ENCODE peak calls at places on chromosomes 4 and X, in four cellular contexts. U, K, J and L are unnamed samples.

GRCh38 chr4:44447563-44448504 is 775 bp downstream of the KCTD8 start:
- DNase-seq in U (no peak), J (no peak), K (no peak), L (peak)

GRCh38 chr4:182413550-182413949 is 170.3 kb downstream of the TENM3 start:
- DNase-seq in U (no peak), J (no peak), K (no peak), L (no peak)

GRCh38 chr4:23717528-23718248 is 172.2 kb downstream of the PPARGC1A start:
- DNase-seq in J (no peak), U (peak), K (peak), L (no peak)

GRCh38 chr4:19944806-19945205 is 306.9 kb upstream of the SLIT2 start:
- DNase-seq in J (no peak), K (no peak), U (no peak), L (no peak)

GRCh38 chrX:25226151-25226550 is 210.4 kb upstream of the ARX start:
- DNase-seq in U (no peak), K (no peak), J (no peak), L (no peak)

GRCh38 chr4:128715616-128716015 is 93.9 kb upstream of the JADE1 start:
- DNase-seq in J (no peak), K (no peak), U (no peak), L (no peak)

GRCh38 chr4:478373-478772 is 20.6 kb downstream of the ZNF721 start:
- DNase-seq in J (no peak), K (no peak), U (no peak), L (no peak)

GRCh38 chrX:146264763-146265375 is 447.2 kb downstream of the SLITRK2 start:
- DNase-seq in K (no peak), J (no peak), U (no peak), L (no peak)

GRCh38 chr4:7872264-7872771 is 67.3 kb downstream of the AFAP1 start:
- DNase-seq in U (no peak), J (no peak), K (no peak), L (no peak)

GRCh38 chr4:93658443-93658842 is 170.1 kb upstream of the ATOH1 start:
- DNase-seq in J (no peak), U (no peak), K (no peak), L (no peak)

GRCh38 chr4:25874641-25875040 is 11.9 kb upstream of the SEL1L3 start:
- DNase-seq in U (no peak), J (no peak), K (no peak), L (no peak)

GRCh38 chr4:84530871-84531270 is 31.8 kb upstream of the NKX6-1 start:
- DNase-seq in J (no peak), U (no peak), K (no peak), L (no peak)

GRCh38 chr4:54315561-54315960 is 86.5 kb downstream of the PDGFRA start:
- DNase-seq in U (no peak), J (peak), K (no peak), L (no peak)

GRCh38 chr4:168803727-168804126 is 206.3 kb downstream of the CBR4 start:
- DNase-seq in U (no peak), K (no peak), J (no peak), L (no peak)

GRCh38 chrX:129480889-129481288 is 42.4 kb downstream of the SMARCA1 start:
- DNase-seq in U (no peak), K (no peak), J (no peak), L (no peak)

GRCh38 chr4:37138019-37138653 is 106.4 kb upstream of the NWD2 start:
- DNase-seq in K (no peak), J (no peak), U (no peak), L (no peak)

GRCh38 chr4:81486502-81486901 is 14.8 kb upstream of the RASGEF1B start:
- DNase-seq in K (no peak), J (no peak), U (no peak), L (no peak)

GRCh38 chr4:108172231-108172779 is 3.6 kb upstream of the LEF1 start:
- DNase-seq in J (no peak), K (no peak), U (no peak), L (peak)

GRCh38 chrX:95330292-95330691 is 1354.3 kb upstream of the DIAPH2 start:
- DNase-seq in U (no peak), J (no peak), K (no peak), L (no peak)

GRCh38 chrX:153827903-153828302 is 2.4 kb downstream of the PDZD4 start:
- DNase-seq in U (no peak), J (no peak), K (no peak), L (no peak)

GRCh38 chr4:89048906-89049601 is 7.9 kb downstream of the FAM13A start:
- DNase-seq in J (no peak), U (no peak), K (no peak), L (no peak)

GRCh38 chrX:16897445-16897844 is 27.3 kb upstream of the RBBP7 start:
- DNase-seq in K (no peak), J (no peak), U (no peak), L (no peak)

GRCh38 chrX:57156397-57157049 is 19.3 kb upstream of the SPIN2A start:
- DNase-seq in U (peak), J (no peak), K (peak), L (peak)

GRCh38 chr4:154961263-154961662 is 180.2 kb downstream of the RBM46 start:
- DNase-seq in K (no peak), J (peak), U (no peak), L (no peak)

GRCh38 chr4:93132631-93133030 is 695.9 kb upstream of the ATOH1 start:
- DNase-seq in J (no peak), U (no peak), K (no peak), L (no peak)

GRCh38 chrX:10769165-10769564 is 148.8 kb upstream of the MID1 start:
- DNase-seq in J (no peak), U (peak), K (no peak), L (no peak)

GRCh38 chr4:73308286-73308685 is 49.7 kb upstream of the ANKRD17 start:
- DNase-seq in J (no peak), K (peak), U (peak), L (no peak)

GRCh38 chr4:89137231-89137630 is 25.9 kb downstream of the TIGD2 start:
- DNase-seq in U (no peak), K (no peak), J (no peak), L (no peak)

GRCh38 chr4:112153222-112153791 is 8.1 kb downstream of the FAM241A start:
- DNase-seq in U (peak), K (no peak), J (no peak), L (no peak)

GRCh38 chr4:46844325-46844917 is 64.6 kb downstream of the COX7B2 start:
- DNase-seq in J (peak), U (peak), K (peak), L (peak)
- TF ChIP-seq CREM in J (no peak), U (no peak), K (no peak), L (no peak)

GRCh38 chr4:183686461-183686860 is 27.4 kb downstream of the TRAPPC11 start:
- DNase-seq in K (no peak), J (no peak), U (no peak), L (no peak)

GRCh38 chr4:183691006-183691405 is 31.9 kb downstream of the TRAPPC11 start:
- DNase-seq in K (no peak), J (no peak), U (no peak), L (no peak)

GRCh38 chr4:183688216-183688615 is 29.1 kb downstream of the TRAPPC11 start:
- DNase-seq in J (no peak), U (no peak), K (no peak), L (no peak)

DNA sequence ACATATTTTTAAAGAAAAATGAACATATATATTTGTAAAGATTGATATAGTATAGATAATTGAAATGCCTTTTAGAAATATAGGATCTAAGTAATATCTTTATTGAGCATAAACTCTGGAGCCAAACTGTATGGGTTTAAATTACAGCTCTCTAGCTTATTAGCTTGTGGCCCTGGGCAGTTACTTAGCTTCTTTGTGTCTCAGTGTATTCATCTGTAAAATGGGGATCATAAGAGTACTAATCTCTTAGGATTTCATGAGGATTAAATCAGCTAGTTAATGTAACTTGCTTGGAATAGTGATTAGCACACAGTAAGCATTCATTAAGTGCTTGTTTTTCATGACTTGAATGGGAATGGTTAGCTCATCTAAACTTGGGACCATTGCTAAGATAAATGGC is 32.8 kb downstream of the TRAPPC11 start:
- DNase-seq in U (no peak), J (no peak), K (no peak), L (no peak)
- TF ChIP-seq ATF3 in U (no peak), J (no peak), K (no peak), L (no peak)

DNA sequence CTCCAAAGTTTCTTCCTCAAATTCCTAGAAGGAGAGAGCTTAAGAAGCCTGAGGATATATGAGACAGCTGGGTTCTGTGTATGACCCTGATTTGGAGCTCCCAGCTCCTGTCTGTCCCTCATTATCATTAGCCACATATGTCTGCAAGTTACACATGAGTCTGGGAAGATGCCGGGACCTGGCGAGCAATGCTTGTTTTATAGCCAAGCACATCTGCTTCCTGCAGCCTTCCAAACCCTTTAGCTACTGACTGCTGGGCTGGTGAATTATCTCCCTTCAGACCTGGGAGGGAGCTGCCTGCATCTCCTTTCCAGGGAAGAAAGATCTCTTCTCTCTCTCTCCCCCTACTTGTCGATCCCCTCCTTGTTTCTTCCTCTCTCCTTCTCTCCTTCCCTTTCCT is 556.7 kb upstream of the BOD1L1 start:
- DNase-seq in K (no peak), J (no peak), U (no peak), L (no peak)
- TF ChIP-seq CREM in K (no peak), J (no peak), U (no peak), L (no peak)

GRCh38 chrX:48960291-48960690 is 2.9 kb upstream of the OTUD5 start:
- DNase-seq in J (no peak), U (no peak), K (no peak), L (no peak)

GRCh38 chrX:48957827-48958634 is 624 bp upstream of the OTUD5 start:
- DNase-seq in U (peak), J (peak), K (peak), L (peak)

GRCh38 chrX:48957477-48957826 is at the start of gene OTUD5:
- DNase-seq in J (no peak), K (peak), U (peak), L (no peak)

GRCh38 chrX:48956728-48957414 is 536 bp downstream of the OTUD5 start:
- DNase-seq in U (no peak), K (no peak), J (no peak), L (no peak)

DNA sequence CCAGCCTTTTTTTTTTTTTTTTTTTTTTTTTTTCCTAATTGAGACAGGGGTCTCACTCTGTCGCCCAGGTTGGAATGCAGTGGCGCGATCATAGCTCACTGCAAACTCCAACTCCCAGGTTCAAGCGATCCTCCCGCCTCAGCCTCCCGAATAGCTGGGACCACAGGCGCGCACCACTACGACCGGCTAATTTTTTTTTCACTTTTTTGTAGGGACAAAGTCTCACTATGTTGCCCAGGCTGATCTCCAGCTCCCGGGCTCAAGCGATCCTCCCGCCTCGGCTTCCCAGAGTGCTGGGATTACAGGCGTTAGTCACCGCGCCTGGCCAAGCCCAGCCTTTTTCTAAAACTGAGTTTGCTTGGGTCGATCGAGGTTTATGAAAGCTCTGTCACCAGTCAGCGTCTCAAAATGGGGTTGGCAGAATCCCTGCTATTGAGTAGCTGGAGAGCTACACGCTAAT is 1.3 kb upstream of the OTUD5 start:
- DNase-seq in J (no peak), K (peak), U (peak), L (no peak)
- TF ChIP-seq ATF3 in J (no peak), K (no peak), U (no peak), L (no peak)

GRCh38 chr4:183955666-183956065 is 50.6 kb downstream of the STOX2 start:
- DNase-seq in J (no peak), U (no peak), K (no peak), L (no peak)
- TF ChIP-seq CREM in J (no peak), U (no peak), K (no peak), L (no peak)

GRCh38 chr4:126354784-126355183 is 1040.0 kb downstream of the FAT4 start:
- DNase-seq in K (no peak), U (no peak), J (no peak), L (no peak)
- TF ChIP-seq ATF3 in K (no peak), U (peak), J (no peak), L (no peak)

GRCh38 chr4:110612631-110613269 is 10.1 kb downstream of the PITX2 start:
- DNase-seq in K (no peak), U (no peak), J (no peak), L (no peak)

GRCh38 chr4:110611968-110612447 is 10.9 kb downstream of the PITX2 start:
- DNase-seq in K (no peak), J (no peak), U (no peak), L (no peak)

GRCh38 chr4:110610940-110611785 is 11.7 kb downstream of the PITX2 start:
- DNase-seq in U (no peak), J (no peak), K (no peak), L (peak)

GRCh38 chr4:110610620-110610939 is 12.3 kb downstream of the PITX2 start:
- DNase-seq in U (no peak), K (no peak), J (no peak), L (peak)

GRCh38 chr4:110609044-110609750 is 13.7 kb downstream of the PITX2 start:
- DNase-seq in J (no peak), K (no peak), U (no peak), L (no peak)
- TF ChIP-seq CREM in J (no peak), K (no peak), U (no peak), L (no peak)